ENCODE peak calls at places on chromosomes 13 and 19, in six cellular contexts. T is NCI-H2029 treated with DMSO at 0.1 percent for 48 hours, C is Peyer's patch, I is T follicular helper cell, U is germinal center, K is psoas muscle. V is an unnamed sample.

GRCh38 chr19:10617409-10618121 is 7.8 kb upstream of the SLC44A2 start:
- DNase-seq in T (no peak), C (no peak), I (no peak), U (no peak), K (no peak), V (no peak)

GRCh38 chr19:54475706-54476105 is 2.6 kb upstream of the CDC42EP5 start:
- DNase-seq in T (no peak), C (no peak), I (no peak), U (no peak), K (no peak), V (no peak)

GRCh38 chr13:34349091-34349722 is 531.3 kb downstream of the RFC3 start:
- DNase-seq in T (no peak), C (no peak), I (no peak), U (no peak), K (peak; percentile 52), V (no peak)

GRCh38 chr13:95524270-95524901 is 28.1 kb upstream of the CLDN10 start:
- DNase-seq in T (no peak), C (no peak), I (no peak), U (no peak), K (no peak), V (no peak)

GRCh38 chr13:113123226-113124150 is 889 bp downstream of the F10 start:
- DNase-seq in T (no peak), C (peak; percentile 42), I (no peak), U (no peak), K (no peak), V (no peak)

GRCh38 chr13:98175823-98176222 is 1.2 kb downstream of the RNF113B start:
- DNase-seq in T (no peak), C (no peak), I (no peak), U (no peak), K (no peak), V (no peak)

GRCh38 chr13:96294930-96295657 is 205.2 kb downstream of the HS6ST3 start:
- DNase-seq in T (no peak), C (no peak), I (no peak), U (no peak), K (no peak), V (no peak)

GRCh38 chr13:55106509-55106908 is 2034.2 kb upstream of the PRR20A start:
- DNase-seq in T (no peak), C (no peak), I (no peak), U (no peak), K (no peak), V (no peak)

GRCh38 chr19:54335979-54336892 is 2.7 kb downstream of the LILRA4 start:
- DNase-seq in T (no peak), C (no peak), I (no peak), U (no peak), K (no peak), V (no peak)

GRCh38 chr19:38304866-38305429 is 897 bp downstream of the C19orf33 start:
- DNase-seq in T (peak; percentile 31), C (peak; percentile 98), I (no peak), U (no peak), K (no peak), V (no peak)

GRCh38 chr19:1474011-1474764 is 4.8 kb downstream of the C19orf25 start:
- DNase-seq in T (no peak), C (no peak), I (no peak), U (no peak), K (no peak), V (no peak)

GRCh38 chr19:21611659-21612402 is 106.4 kb downstream of the ZNF429 start:
- DNase-seq in T (no peak), C (no peak), I (no peak), U (no peak), K (no peak), V (no peak)

GRCh38 chr19:17706750-17707181 is 12.5 kb upstream of the MAP1S start:
- DNase-seq in T (no peak), C (no peak), I (no peak), U (no peak), K (no peak), V (no peak)

GRCh38 chr19:7101498-7102253 is 32.2 kb downstream of the ZNF557 start:
- DNase-seq in T (no peak), C (no peak), I (no peak), U (no peak), K (no peak), V (no peak)

GRCh38 chr13:23541221-23541620 is 29.0 kb upstream of the TNFRSF19 start:
- DNase-seq in T (no peak), C (no peak), I (no peak), U (no peak), K (no peak), V (no peak)

GRCh38 chr19:16259385-16260159 is 61.9 kb downstream of the AP1M1 start:
- DNase-seq in T (no peak), C (no peak), I (no peak), U (peak; percentile 85), K (no peak), V (no peak)

GRCh38 chr19:30353394-30353793 is 18.8 kb upstream of the ZNF536 start:
- DNase-seq in T (no peak), C (no peak), I (no peak), U (no peak), K (no peak), V (no peak)

GRCh38 chr19:3466630-3467029 is 13.7 kb downstream of the SMIM24 start:
- DNase-seq in T (no peak), C (no peak), I (no peak), U (no peak), K (no peak), V (no peak)

GRCh38 chr13:49533586-49534269 is 38.0 kb downstream of the PHF11 start:
- DNase-seq in T (no peak), C (no peak), I (no peak), U (peak; percentile 16), K (no peak), V (no peak)

GRCh38 chr19:38684078-38684861 is 36.8 kb downstream of the ACTN4 start:
- DNase-seq in T (no peak), C (peak; percentile 88), I (no peak), U (no peak), K (peak; percentile 80), V (no peak)

GRCh38 chr19:29287061-29287460 is 74.1 kb upstream of the UQCRFS1 start:
- DNase-seq in T (no peak), C (no peak), I (no peak), U (no peak), K (no peak), V (peak; percentile 39)

GRCh38 chr13:26678796-26679195 is 81.8 kb downstream of the GPR12 start:
- DNase-seq in T (no peak), C (no peak), I (no peak), U (no peak), K (no peak), V (no peak)

GRCh38 chr19:47240996-47241918 is 10.3 kb upstream of the BBC3 start:
- DNase-seq in T (peak; percentile 52), C (peak; percentile 76), I (peak; percentile 90), U (peak; percentile 62), K (peak; percentile 69), V (peak; percentile 71)